ENCODE peak calls at places on chromosome 15, in eight cellular contexts. L is cardiac fibroblast, H is astrocyte of the spinal cord, B is heart left ventricle, T is NB4, M is hepatocyte, W is H9, K is uterus. J is an unnamed sample.

GRCh38 chr15:87681054-87681453 is 575.5 kb downstream of the NTRK3 start:
- DNase-seq in L (no peak), H (no peak), B (no peak), T (peak; percentile 8), M (no peak), W (no peak), K (no peak), J (no peak)

GRCh38 chr15:100959066-100960050 is 40.2 kb downstream of the LRRK1 start:
- DNase-seq in L (peak; percentile 36), H (no peak), B (no peak), T (no peak), M (no peak), W (no peak), K (no peak), J (no peak)

GRCh38 chr15:56767315-56767714 is 34.0 kb upstream of the ZNF280D start:
- DNase-seq in L (no peak), H (no peak), B (no peak), T (no peak), M (no peak), W (no peak), K (no peak), J (no peak)

GRCh38 chr15:90762109-90762508 is 45.0 kb downstream of the BLM start:
- DNase-seq in L (peak; percentile 64), H (peak; percentile 11), B (peak; percentile 50), T (peak; percentile 94), M (peak; percentile 50), W (no peak), K (peak; percentile 23), J (no peak)

GRCh38 chr15:70111203-70112017 is 13.7 kb upstream of the TLE3 start:
- DNase-seq in L (peak; percentile 93), H (peak; percentile 87), B (peak; percentile 84), T (peak; percentile 68), M (peak; percentile 85), W (peak; percentile 87), K (peak; percentile 77), J (no peak)

GRCh38 chr15:56215769-56216168 is 27.9 kb downstream of the RFX7 start:
- DNase-seq in L (peak; percentile 46), H (peak; percentile 97), B (no peak), T (no peak), M (no peak), W (no peak), K (no peak), J (no peak)

GRCh38 chr15:39736646-39737550 is 45.7 kb downstream of the FSIP1 start:
- DNase-seq in L (no peak), H (no peak), B (peak; percentile 49), T (no peak), M (no peak), W (no peak), K (no peak), J (no peak)

GRCh38 chr15:99110093-99110492 is 5.2 kb downstream of the SYNM start:
- DNase-seq in L (no peak), H (no peak), B (no peak), T (no peak), M (no peak), W (no peak), K (no peak), J (no peak)

DNA sequence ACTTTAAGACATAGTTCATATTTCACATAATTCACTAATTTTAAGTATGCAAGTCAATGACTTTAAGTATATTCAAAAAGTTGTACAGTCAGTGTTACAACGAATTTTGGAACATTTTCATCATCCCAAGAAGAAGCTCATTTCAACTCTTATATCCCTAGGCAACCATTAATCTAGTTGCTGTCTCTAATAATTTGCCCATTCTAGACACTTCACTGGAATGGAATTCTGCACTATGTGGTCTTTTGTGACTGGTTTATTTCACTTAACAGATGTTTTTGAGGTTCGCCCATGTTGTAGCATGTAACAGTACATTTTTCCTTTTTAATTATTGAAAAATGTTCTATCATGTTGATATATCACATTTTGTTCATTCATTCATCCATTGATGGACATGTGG is 104.2 kb upstream of the SPRED1 start:
- DNase-seq in L (no peak), H (no peak), B (no peak), T (no peak), M (no peak), W (no peak), K (no peak), J (no peak)
- TF ChIP-seq CTCF in L (no peak), H (no peak), B (no peak), T (no peak), M (no peak), W (no peak), K (no peak), J (no peak)

GRCh38 chr15:92073044-92073785 is 219.7 kb downstream of the SLCO3A1 start:
- DNase-seq in L (peak; percentile 53), H (no peak), B (no peak), T (no peak), M (no peak), W (no peak), K (no peak), J (no peak)

GRCh38 chr15:92075764-92076163 is 222.3 kb downstream of the SLCO3A1 start:
- DNase-seq in L (peak; percentile 20), H (no peak), B (no peak), T (no peak), M (no peak), W (no peak), K (no peak), J (no peak)

GRCh38 chr15:92076536-92076935 is 223.0 kb downstream of the SLCO3A1 start:
- DNase-seq in L (no peak), H (no peak), B (no peak), T (no peak), M (no peak), W (no peak), K (no peak), J (no peak)

GRCh38 chr15:92074161-92074560 is 220.7 kb downstream of the SLCO3A1 start:
- DNase-seq in L (no peak), H (no peak), B (no peak), T (no peak), M (no peak), W (no peak), K (no peak), J (no peak)

DNA sequence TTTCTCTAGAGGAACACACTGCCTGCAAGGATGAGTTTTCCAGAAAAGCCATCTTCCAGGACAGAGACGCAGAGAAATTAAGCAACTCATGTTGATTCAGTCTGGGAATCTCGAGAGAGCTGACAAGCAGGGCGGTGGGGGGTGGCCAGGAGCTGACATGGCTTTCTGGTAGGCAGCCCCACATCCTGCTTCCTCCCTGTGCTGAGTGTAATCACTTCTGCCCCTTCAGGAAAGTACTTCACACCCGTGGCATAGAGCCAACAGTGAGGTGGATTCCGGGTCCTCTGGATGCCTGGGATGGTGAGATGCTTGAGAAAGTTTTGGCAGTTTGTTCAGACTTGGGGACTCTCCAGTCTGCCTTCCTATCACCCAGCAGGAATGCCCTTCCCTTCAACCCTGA is 221.1 kb downstream of the SLCO3A1 start:
- DNase-seq in L (peak; percentile 71), H (peak; percentile 77), B (peak; percentile 44), T (no peak), M (no peak), W (no peak), K (peak; percentile 36), J (no peak)
- TF ChIP-seq CTCF in L (no peak), H (no peak), B (no peak), T (no peak), M (no peak), W (no peak), K (no peak), J (no peak)

GRCh38 chr15:59762558-59762957 is 73.4 kb upstream of the BNIP2 start:
- DNase-seq in L (no peak), H (no peak), B (no peak), T (no peak), M (no peak), W (peak; percentile 53), K (no peak), J (peak; percentile 4)

GRCh38 chr15:59764775-59765174 is 75.7 kb upstream of the BNIP2 start:
- DNase-seq in L (no peak), H (no peak), B (no peak), T (peak; percentile 3), M (no peak), W (no peak), K (no peak), J (no peak)
- TF ChIP-seq CTCF in L (no peak), H (no peak), B (no peak), T (peak; percentile 22), M (no peak), W (peak; percentile 54), K (no peak), J (no peak)

DNA sequence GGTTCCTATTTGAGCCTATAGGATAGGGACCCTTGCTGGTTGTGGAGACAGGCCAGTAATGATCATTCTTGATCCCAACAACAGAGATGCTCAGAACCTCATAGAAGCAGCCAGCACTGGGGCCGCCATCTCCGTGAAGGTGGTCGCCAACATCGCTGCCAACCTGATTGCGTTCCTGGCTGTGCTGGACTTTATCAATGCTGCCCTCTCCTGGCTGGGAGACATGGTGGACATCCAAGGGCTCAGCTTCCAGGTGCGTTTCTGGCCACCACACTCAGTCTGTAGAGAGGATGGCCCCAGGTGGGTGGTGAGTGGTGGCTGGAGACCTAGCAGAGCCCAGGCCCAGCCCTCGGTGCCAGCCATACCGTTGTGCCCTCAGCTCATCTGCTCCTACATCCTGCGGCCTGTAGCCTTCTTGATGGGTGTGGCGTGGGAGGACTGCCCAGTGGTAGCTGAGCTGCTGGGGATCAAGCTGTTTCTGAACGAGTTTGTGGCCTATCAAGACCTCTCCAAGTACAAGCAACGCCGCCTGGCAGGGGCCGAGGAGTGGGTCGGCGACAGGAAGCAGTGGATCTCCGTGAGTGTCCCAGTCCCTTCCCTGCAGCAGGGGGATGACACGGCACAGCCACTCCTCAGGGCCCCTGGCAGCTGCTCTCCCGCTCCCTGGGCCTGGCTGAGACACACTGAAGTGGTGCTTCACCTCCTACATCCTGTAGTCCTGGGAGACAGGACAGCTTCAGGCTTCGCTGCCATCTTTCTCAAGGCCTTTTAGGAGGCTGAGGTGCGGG is 46.5 kb upstream of the PDE8A start:
- DNase-seq in L (no peak), H (no peak), B (no peak), T (no peak), M (no peak), W (peak; percentile 68), K (no peak), J (no peak)
- TF ChIP-seq CTCF in L (peak; percentile 21), H (peak; percentile 35), B (peak; percentile 36), T (peak; percentile 2), M (peak; percentile 32), W (peak; percentile 58), K (no peak), J (no peak)

J was measured in activated CD8-positive, alpha-beta T cell treated with anti-CD3 and anti-CD28 coated beads for 36 hours.